ENCODE peak calls at places on chromosomes 13 and 19, in nine cellular contexts. V is aorta; T is activated T-cell treated with anti-CD3 and anti-CD28 coated beads, Interleukin-2, amount 50 U/mL, for 72 hours; W is HEK293T; P is stimulated activated CD4-positive, alpha-beta T cell treated with anti-CD3 and anti-CD28 coated beads, TNF-alpha, amount 100 ng/mL, for 48 hours; B is CD4-positive, alpha-beta T cell; M is stimulated activated CD8-positive, alpha-beta memory T cell treated with anti-CD3 and anti-CD28 coated beads, Interleukin-2, amount 100 ng/mL, for 48 hours; J is stimulated activated naive CD8-positive, alpha-beta T cell treated with anti-CD3 and anti-CD28 coated beads, Interleukin-15, amount 100 ng/mL, for 72 hours; K is NCI-H1092. S is an unnamed sample.

GRCh38 chr19:16328824-16329482 is 4.3 kb downstream of the KLF2 start:
- DNase-seq in V (no peak), T (peak; percentile 31), W (no peak), P (no peak), B (peak; percentile 41), M (no peak), J (no peak), K (no peak), S (no peak)

GRCh38 chr19:37655689-37656491 is 625 bp upstream of the ZFP30 start:
- DNase-seq in V (peak; percentile 89), T (peak; percentile 89), W (peak; percentile 79), P (peak; percentile 84), B (peak; percentile 79), M (peak; percentile 83), J (peak; percentile 87), K (peak; percentile 78), S (peak; percentile 86)

GRCh38 chr13:29589234-29589633 is 6.3 kb downstream of the SLC7A1 start:
- DNase-seq in V (no peak), T (no peak), W (no peak), P (no peak), B (no peak), M (no peak), J (no peak), K (no peak), S (no peak)

GRCh38 chr13:74219571-74219970 is 85.4 kb upstream of the KLF12 start:
- DNase-seq in V (no peak), T (no peak), W (no peak), P (no peak), B (no peak), M (no peak), J (no peak), K (no peak), S (no peak)

GRCh38 chr19:19459707-19460251 is 54.3 kb downstream of the GATAD2A start:
- DNase-seq in V (peak; percentile 69), T (peak; percentile 70), W (no peak), P (no peak), B (peak; percentile 58), M (peak; percentile 53), J (peak; percentile 73), K (no peak), S (no peak)

GRCh38 chr19:46392252-46392801 is 21.0 kb downstream of the CCDC8 start:
- DNase-seq in V (peak; percentile 58), T (no peak), W (no peak), P (no peak), B (no peak), M (no peak), J (no peak), K (no peak), S (no peak)

GRCh38 chr13:33662392-33662791 is 155.6 kb upstream of the RFC3 start:
- DNase-seq in V (no peak), T (no peak), W (no peak), P (no peak), B (no peak), M (no peak), J (no peak), K (no peak), S (no peak)

GRCh38 chr19:6233051-6233826 is 46.5 kb downstream of the MLLT1 start:
- DNase-seq in V (peak; percentile 72), T (no peak), W (no peak), P (no peak), B (no peak), M (no peak), J (no peak), K (no peak), S (no peak)

GRCh38 chr19:4124638-4125037 is 716 bp upstream of the MAP2K2 start:
- DNase-seq in V (no peak), T (no peak), W (no peak), P (no peak), B (no peak), M (no peak), J (no peak), K (no peak), S (no peak)

S was measured in hypothalamus.